ENCODE peak calls at places on chromosomes 16 and 17, in seven cellular contexts. H is heart left ventricle, E is IMR-90, D is PC-9, L is tibial nerve, Z is kidney, N is GM23338. W is an unnamed sample.

GRCh38 chr16:71572497-71573116 is 4.3 kb downstream of the TAT start:
- DNase-seq in H (no peak), E (no peak), D (no peak), L (no peak), Z (no peak), N (no peak), W (no peak)

GRCh38 chr16:26598061-26598460 is 468.7 kb upstream of the C16orf82 start:
- DNase-seq in H (no peak), E (no peak), D (no peak), L (no peak), Z (no peak), N (no peak), W (no peak)

GRCh38 chr17:62781826-62782225 is 26.3 kb downstream of the MARCHF10 start:
- DNase-seq in H (no peak), E (peak; percentile 36), D (no peak), L (no peak), Z (no peak), N (no peak), W (no peak)

GRCh38 chr16:72480926-72481325 is 309.0 kb upstream of the PMFBP1 start:
- DNase-seq in H (no peak), E (no peak), D (no peak), L (no peak), Z (no peak), N (no peak), W (no peak)

GRCh38 chr17:73625006-73625405 is 19.2 kb downstream of the SDK2 start:
- DNase-seq in H (no peak), E (no peak), D (no peak), L (no peak), Z (no peak), N (no peak), W (no peak)

GRCh38 chr17:73492802-73493139 is 151.5 kb downstream of the SDK2 start:
- DNase-seq in H (no peak), E (no peak), D (no peak), L (no peak), Z (no peak), N (peak; percentile 36), W (no peak)

GRCh38 chr16:73226675-73227074 is 178.7 kb upstream of the ZFHX3 start:
- DNase-seq in H (no peak), E (no peak), D (no peak), L (no peak), Z (no peak), N (no peak), W (no peak)

GRCh38 chr16:55701442-55702319 is 45.9 kb downstream of the SLC6A2 start:
- DNase-seq in H (peak; percentile 66), E (peak; percentile 26), D (peak; percentile 53), L (peak; percentile 48), Z (peak; percentile 77), N (peak; percentile 74), W (no peak)

GRCh38 chr16:82368041-82368440 is 198.0 kb upstream of the MPHOSPH6 start:
- DNase-seq in H (peak; percentile 75), E (peak; percentile 32), D (no peak), L (no peak), Z (no peak), N (peak; percentile 66), W (no peak)

GRCh38 chr17:74290340-74290739 is 16.3 kb downstream of the DNAI2 start:
- DNase-seq in H (no peak), E (no peak), D (no peak), L (no peak), Z (no peak), N (peak; percentile 26), W (no peak)

DNA sequence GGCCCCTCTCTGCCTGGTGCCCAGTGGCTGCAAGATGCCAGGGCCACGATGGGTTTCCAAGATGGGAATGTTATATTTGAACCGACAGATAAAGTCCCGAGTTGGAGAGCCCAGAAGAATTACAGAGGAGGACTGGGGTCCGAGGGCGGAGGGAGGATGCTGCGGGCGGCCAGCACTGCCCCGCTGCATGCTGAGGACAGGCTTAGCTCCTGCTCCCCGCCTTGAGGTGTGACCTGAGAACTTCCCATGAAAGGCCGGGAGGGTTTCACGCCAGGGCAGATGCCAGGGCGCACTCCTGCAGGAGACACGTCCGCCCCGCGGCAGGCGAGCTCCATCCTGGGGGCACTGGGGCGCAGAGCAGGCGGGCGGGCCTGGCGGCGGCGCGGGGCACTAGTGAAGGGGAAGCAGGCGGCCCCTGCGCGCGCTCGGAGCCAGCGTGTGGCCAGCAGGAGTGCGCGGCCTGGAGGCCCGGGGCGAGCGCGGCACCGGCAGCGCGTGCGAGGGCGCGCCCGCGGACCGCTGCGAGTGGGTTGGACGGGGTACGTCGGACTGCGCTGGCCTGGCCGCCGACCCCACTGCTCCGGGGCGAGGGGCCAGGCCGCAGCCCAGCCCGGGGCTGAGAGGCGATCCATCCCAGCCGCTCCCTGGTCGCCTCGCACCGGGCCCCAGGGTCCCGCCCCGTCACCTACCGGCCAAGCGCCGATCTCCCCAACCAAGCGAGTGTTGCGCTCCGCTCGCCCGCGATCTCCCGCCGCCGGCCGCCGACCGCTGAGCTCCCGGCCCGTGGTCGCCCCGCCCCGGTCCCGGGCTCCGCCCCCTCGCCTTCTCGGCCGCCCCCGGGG is at the start of gene MAP3K14:
- DNase-seq in H (peak; percentile 86), E (peak; percentile 64), D (peak; percentile 55), L (no peak), Z (peak; percentile 94), N (peak; percentile 79), W (no peak)
- H3K4me1 ChIP-seq in H (peaks cover 48% of the 10 kb centered on the region), E (peaks cover 48% of the 10 kb centered on the region), D (peaks cover 80% of the 10 kb centered on the region), L (no peaks in the 10 kb centered on the region), Z (peaks cover 43% of the 10 kb centered on the region), N (peaks cover 25% of the 10 kb centered on the region), W (peaks cover 88% of the 10 kb centered on the region)

DNA sequence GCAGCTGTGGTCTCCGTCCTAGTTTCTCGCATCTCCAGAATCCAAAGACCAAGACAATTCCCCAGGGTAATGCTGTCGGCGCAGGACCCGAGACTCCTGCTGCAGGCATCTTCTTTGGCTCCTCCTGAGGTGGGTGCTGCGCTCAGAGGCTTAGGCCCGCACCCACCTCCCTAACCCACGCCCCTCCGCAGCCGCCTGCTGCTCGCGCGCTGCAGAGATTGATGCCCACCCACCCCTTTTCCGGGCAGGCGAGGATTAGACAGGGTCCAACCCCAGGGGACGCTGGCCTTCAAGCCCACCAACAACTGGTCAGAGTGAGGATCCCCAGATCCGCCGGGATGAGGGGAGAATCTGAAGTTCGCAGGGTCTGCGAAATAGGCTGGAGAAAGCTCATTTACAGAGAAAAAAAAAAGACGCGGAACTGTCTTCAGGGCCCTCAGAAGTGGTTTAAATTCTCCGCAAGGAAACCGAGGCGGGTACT is 27.9 kb downstream of the SLFN11 start:
- DNase-seq in H (no peak), E (no peak), D (no peak), L (no peak), Z (no peak), N (peak; percentile 23), W (no peak)
- H3K27ac ChIP-seq in H (peak overlapping the region; percentile 76), E (no peak overlapping the region), D (no peak overlapping the region), L (peak overlapping the region; percentile 54), Z (peak overlapping the region; percentile 3), N (no peak overlapping the region), W (peak overlapping the region; percentile 57)

GRCh38 chr16:68357923-68358322 is 47.1 kb downstream of the PRMT7 start:
- DNase-seq in H (no peak), E (no peak), D (no peak), L (no peak), Z (no peak), N (no peak), W (no peak)

GRCh38 chr16:68355447-68356248 is 44.8 kb downstream of the PRMT7 start:
- DNase-seq in H (no peak), E (no peak), D (no peak), L (no peak), Z (peak; percentile 55), N (peak; percentile 76), W (no peak)

GRCh38 chr16:68357521-68357922 is 46.7 kb downstream of the PRMT7 start:
- DNase-seq in H (no peak), E (no peak), D (no peak), L (no peak), Z (no peak), N (no peak), W (no peak)

GRCh38 chr16:68356919-68357286 is 46.1 kb downstream of the PRMT7 start:
- DNase-seq in H (no peak), E (no peak), D (no peak), L (no peak), Z (peak; percentile 59), N (no peak), W (no peak)

GRCh38 chr16:68356249-68356918 is 45.6 kb downstream of the PRMT7 start:
- DNase-seq in H (no peak), E (no peak), D (no peak), L (no peak), Z (peak; percentile 73), N (no peak), W (no peak)
- H3K4me1 ChIP-seq in H (no peaks in the 10 kb centered on the region), E (no peaks in the 10 kb centered on the region), D (no peaks in the 10 kb centered on the region), L (no peaks in the 10 kb centered on the region), Z (no peaks in the 10 kb centered on the region), N (no peaks in the 10 kb centered on the region), W (no peaks in the 10 kb centered on the region)

GRCh38 chr16:70482624-70483023 is 28.2 kb downstream of the FCSK start:
- DNase-seq in H (no peak), E (peak; percentile 13), D (no peak), L (no peak), Z (peak; percentile 45), N (no peak), W (no peak)
- H3K27ac ChIP-seq in H (no peak overlapping the region), E (peak overlapping the region; percentile 4), D (peak overlapping the region; percentile 21), L (no peak overlapping the region), Z (no peak overlapping the region), N (no peak overlapping the region), W (peak overlapping the region; percentile 43)

GRCh38 chr16:8645831-8646230 is 24.3 kb downstream of the METTL22 start:
- DNase-seq in H (no peak), E (no peak), D (no peak), L (no peak), Z (no peak), N (no peak), W (no peak)
- H3K4me1 ChIP-seq in H (no peaks in the 10 kb centered on the region), E (no peaks in the 10 kb centered on the region), D (no peaks in the 10 kb centered on the region), L (no peaks in the 10 kb centered on the region), Z (no peaks in the 10 kb centered on the region), N (no peaks in the 10 kb centered on the region), W (no peaks in the 10 kb centered on the region)

DNA sequence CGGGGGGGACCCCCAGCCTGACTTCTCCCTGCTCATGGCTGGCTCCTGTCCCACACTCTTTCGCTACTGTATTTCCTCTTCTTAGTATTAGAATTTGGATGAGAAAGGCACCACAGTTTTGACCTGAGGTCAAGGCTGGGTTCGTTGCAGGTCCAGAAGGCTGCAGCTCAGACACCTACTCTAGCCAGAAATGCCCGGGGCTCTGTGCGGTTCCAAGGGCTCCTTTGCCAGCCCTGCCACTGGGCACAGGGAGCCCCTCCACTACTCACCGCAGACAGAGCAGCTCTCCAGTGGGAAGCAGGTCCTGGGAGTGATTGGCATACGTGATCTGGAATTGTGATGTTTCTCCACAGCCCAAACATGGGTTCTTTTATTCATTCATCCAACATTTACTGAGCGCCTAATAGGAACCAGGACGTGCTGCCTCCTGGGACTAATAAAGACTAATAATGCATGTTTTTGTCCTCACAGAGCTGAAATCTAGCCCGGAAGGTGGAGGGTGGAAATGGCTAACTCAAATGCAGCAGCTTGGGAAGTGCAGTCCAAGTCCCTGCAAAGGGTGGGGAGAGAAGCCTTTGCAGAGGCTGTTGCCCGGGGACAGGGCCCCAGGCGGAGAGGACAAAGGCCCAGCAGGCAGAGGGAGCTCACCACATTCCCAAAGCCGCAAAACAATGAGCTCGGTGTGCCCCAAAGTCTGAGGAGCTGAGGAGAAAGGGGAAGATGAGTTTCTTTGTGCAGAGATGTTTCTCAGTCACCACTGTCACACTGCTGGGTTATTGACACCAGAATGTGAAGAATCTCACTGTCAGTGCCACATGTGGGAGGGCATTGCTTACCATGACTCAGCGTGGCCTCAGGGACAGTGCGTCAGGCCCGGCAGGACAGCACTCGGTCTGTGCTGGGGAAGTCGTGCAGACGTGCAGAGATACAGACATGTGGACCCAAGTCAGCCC is 118.4 kb upstream of the CHMP6 start:
- DNase-seq in H (peak; percentile 55), E (no peak), D (peak; percentile 66), L (no peak), Z (peak; percentile 34), N (peak; percentile 85), W (no peak)
- H3K27ac ChIP-seq in H (no peak overlapping the region), E (no peak overlapping the region), D (no peak overlapping the region), L (no peak overlapping the region), Z (no peak overlapping the region), N (peak overlapping the region; percentile 67), W (no peak overlapping the region)